ENCODE peak calls at places on chromosomes 4 and X, in ten cellular contexts. One of them, this sample, is unnamed.

GRCh38 chrX:48025561-48025960 is 18.8 kb downstream of the SPACA5 start:
- DNase-seq in BJ: no peak
- DNase-seq in GM03348: peak
- DNase-seq in cardiac fibroblast: peak
- DNase-seq in NB4: peak
- DNase-seq in brain microvascular endothelial cell: peak
- DNase-seq in activated effector memory CD4-positive, alpha-beta T cell treated with Interleukin-2 at 50 U/mL for 16 hours: no peak
- DNase-seq in frontal cortex: no peak
- DNase-seq in lower lobe of right lung: no peak
- DNase-seq in GM12865: peak
- DNase-seq in this sample: peak

GRCh38 chrX:133045986-133046385 is 50.9 kb downstream of the USP26 start:
- DNase-seq in BJ: no peak
- DNase-seq in GM03348: peak
- DNase-seq in cardiac fibroblast: no peak
- DNase-seq in NB4: peak
- DNase-seq in brain microvascular endothelial cell: peak
- DNase-seq in activated effector memory CD4-positive, alpha-beta T cell treated with Interleukin-2 at 50 U/mL for 16 hours: no peak
- DNase-seq in frontal cortex: peak
- DNase-seq in lower lobe of right lung: no peak
- DNase-seq in GM12865: no peak
- DNase-seq in this sample: no peak

GRCh38 chrX:49271341-49271740 is 1.7 kb downstream of the PPP1R3F start:
- DNase-seq in BJ: no peak
- DNase-seq in GM03348: no peak
- DNase-seq in cardiac fibroblast: no peak
- DNase-seq in NB4: no peak
- DNase-seq in brain microvascular endothelial cell: no peak
- DNase-seq in activated effector memory CD4-positive, alpha-beta T cell treated with Interleukin-2 at 50 U/mL for 16 hours: no peak
- DNase-seq in frontal cortex: no peak
- DNase-seq in lower lobe of right lung: no peak
- DNase-seq in GM12865: no peak
- DNase-seq in this sample: no peak

GRCh38 chrX:48937065-48937907 is 18.5 kb upstream of the PIM2 start:
- DNase-seq in BJ: no peak
- DNase-seq in GM03348: peak
- DNase-seq in cardiac fibroblast: peak
- DNase-seq in NB4: peak
- DNase-seq in brain microvascular endothelial cell: peak
- DNase-seq in activated effector memory CD4-positive, alpha-beta T cell treated with Interleukin-2 at 50 U/mL for 16 hours: peak
- DNase-seq in frontal cortex: no peak
- DNase-seq in lower lobe of right lung: peak
- DNase-seq in GM12865: peak
- DNase-seq in this sample: peak

GRCh38 chrX:16836371-16836770 is 33.8 kb downstream of the RBBP7 start:
- DNase-seq in BJ: no peak
- DNase-seq in GM03348: no peak
- DNase-seq in cardiac fibroblast: peak
- DNase-seq in NB4: peak
- DNase-seq in brain microvascular endothelial cell: no peak
- DNase-seq in activated effector memory CD4-positive, alpha-beta T cell treated with Interleukin-2 at 50 U/mL for 16 hours: no peak
- DNase-seq in frontal cortex: no peak
- DNase-seq in lower lobe of right lung: peak
- DNase-seq in GM12865: peak
- DNase-seq in this sample: no peak

GRCh38 chr4:8414377-8414776 is 26.1 kb downstream of the ACOX3 start:
- DNase-seq in BJ: no peak
- DNase-seq in GM03348: no peak
- DNase-seq in cardiac fibroblast: no peak
- DNase-seq in NB4: no peak
- DNase-seq in brain microvascular endothelial cell: no peak
- DNase-seq in activated effector memory CD4-positive, alpha-beta T cell treated with Interleukin-2 at 50 U/mL for 16 hours: peak
- DNase-seq in frontal cortex: no peak
- DNase-seq in lower lobe of right lung: no peak
- DNase-seq in GM12865: no peak
- DNase-seq in this sample: no peak

GRCh38 chrX:46788902-46789301 is 30.0 kb upstream of the SLC9A7 start:
- DNase-seq in BJ: peak
- DNase-seq in GM03348: peak
- DNase-seq in cardiac fibroblast: peak
- DNase-seq in NB4: no peak
- DNase-seq in brain microvascular endothelial cell: peak
- DNase-seq in activated effector memory CD4-positive, alpha-beta T cell treated with Interleukin-2 at 50 U/mL for 16 hours: no peak
- DNase-seq in frontal cortex: no peak
- DNase-seq in lower lobe of right lung: no peak
- DNase-seq in GM12865: no peak
- DNase-seq in this sample: no peak

GRCh38 chr4:55854132-55854531 is 684 bp downstream of the EXOC1 start:
- DNase-seq in BJ: no peak
- DNase-seq in GM03348: peak
- DNase-seq in cardiac fibroblast: no peak
- DNase-seq in NB4: peak
- DNase-seq in brain microvascular endothelial cell: peak
- DNase-seq in activated effector memory CD4-positive, alpha-beta T cell treated with Interleukin-2 at 50 U/mL for 16 hours: no peak
- DNase-seq in frontal cortex: no peak
- DNase-seq in lower lobe of right lung: no peak
- DNase-seq in GM12865: peak
- DNase-seq in this sample: no peak

GRCh38 chr4:73730292-73730691 is 10.1 kb upstream of the CXCL8 start:
- DNase-seq in BJ: no peak
- DNase-seq in GM03348: peak
- DNase-seq in cardiac fibroblast: no peak
- DNase-seq in NB4: peak
- DNase-seq in brain microvascular endothelial cell: no peak
- DNase-seq in activated effector memory CD4-positive, alpha-beta T cell treated with Interleukin-2 at 50 U/mL for 16 hours: no peak
- DNase-seq in frontal cortex: no peak
- DNase-seq in lower lobe of right lung: no peak
- DNase-seq in GM12865: no peak
- DNase-seq in this sample: no peak

GRCh38 chr4:186902361-186902760 is 178.7 kb upstream of the FAT1 start:
- DNase-seq in BJ: no peak
- DNase-seq in GM03348: no peak
- DNase-seq in cardiac fibroblast: no peak
- DNase-seq in NB4: no peak
- DNase-seq in brain microvascular endothelial cell: no peak
- DNase-seq in activated effector memory CD4-positive, alpha-beta T cell treated with Interleukin-2 at 50 U/mL for 16 hours: no peak
- DNase-seq in frontal cortex: no peak
- DNase-seq in lower lobe of right lung: no peak
- DNase-seq in GM12865: no peak
- DNase-seq in this sample: no peak

GRCh38 chr4:57303012-57303751 is 193.0 kb upstream of the IGFBP7 start:
- DNase-seq in BJ: no peak
- DNase-seq in GM03348: no peak
- DNase-seq in cardiac fibroblast: no peak
- DNase-seq in NB4: peak
- DNase-seq in brain microvascular endothelial cell: peak
- DNase-seq in activated effector memory CD4-positive, alpha-beta T cell treated with Interleukin-2 at 50 U/mL for 16 hours: no peak
- DNase-seq in frontal cortex: peak
- DNase-seq in lower lobe of right lung: no peak
- DNase-seq in GM12865: no peak
- DNase-seq in this sample: no peak